ENCODE peak calls at places on chromosomes 2 and 18, in seven cellular contexts. E is H9, A is mesendoderm, H is mesenchymal stem cell, F is H1, Y is IMR-90, Z is trophoblast cell. D is an unnamed sample.

GRCh38 chr18:58977223-58977622 is 112.5 kb downstream of the ZNF532 start:
- DNase-seq in E (no peak), A (no peak), H (no peak), F (no peak), Y (no peak), Z (no peak), D (no peak)

GRCh38 chr18:78632111-78632541 is 347.5 kb upstream of the SALL3 start:
- DNase-seq in E (peak), A (no peak), H (no peak), F (no peak), Y (peak), Z (no peak), D (no peak)

GRCh38 chr2:241827394-241827793 is 18.4 kb downstream of the NEU4 start:
- DNase-seq in E (no peak), A (no peak), H (no peak), F (no peak), Y (no peak), Z (no peak), D (no peak)

GRCh38 chr2:158667969-158668368 is 127.1 kb upstream of the DAPL1 start:
- DNase-seq in E (no peak), A (no peak), H (no peak), F (no peak), Y (no peak), Z (no peak), D (no peak)

GRCh38 chr2:97664636-97664970 is 759 bp upstream of the ACTR1B start:
- DNase-seq in E (no peak), A (peak), H (no peak), F (no peak), Y (no peak), Z (no peak), D (no peak)

GRCh38 chr2:133518646-133519344 is 49.5 kb downstream of the NCKAP5 start:
- DNase-seq in E (no peak), A (no peak), H (no peak), F (no peak), Y (peak), Z (no peak), D (no peak)

GRCh38 chr2:159738509-159739390 is 26.4 kb downstream of the MARCHF7 start:
- DNase-seq in E (no peak), A (peak), H (no peak), F (no peak), Y (no peak), Z (no peak), D (no peak)

GRCh38 chr2:127853667-127854066 is 4.3 kb downstream of the POLR2D start:
- DNase-seq in E (no peak), A (no peak), H (peak), F (no peak), Y (peak), Z (no peak), D (no peak)

GRCh38 chr2:74764429-74765272 is 69.3 kb upstream of the HK2 start:
- DNase-seq in E (no peak), A (no peak), H (peak), F (no peak), Y (peak), Z (peak), D (no peak)

GRCh38 chr2:53715568-53715967 is 52.0 kb upstream of the CHAC2 start:
- DNase-seq in E (no peak), A (no peak), H (peak), F (no peak), Y (no peak), Z (no peak), D (no peak)

DNA sequence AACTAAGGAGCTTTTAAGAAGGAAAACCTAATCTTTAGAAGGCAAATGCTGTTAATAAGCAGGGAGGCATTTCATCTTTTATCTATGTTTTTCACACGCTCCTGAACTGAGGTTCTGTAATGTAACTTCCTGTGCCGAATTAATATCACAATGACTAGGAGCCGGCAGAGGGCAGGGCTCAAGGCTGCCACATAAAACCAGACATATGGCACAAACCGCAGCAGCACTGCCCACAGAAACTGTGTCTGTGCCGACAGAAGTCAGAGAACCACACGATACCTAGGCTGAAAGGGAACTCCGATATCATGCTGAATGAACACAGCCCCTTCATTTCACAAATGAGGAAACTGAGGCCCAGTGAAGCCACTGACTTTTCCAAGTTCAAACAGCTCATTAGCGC is 112.1 kb downstream of the EIPR1 start:
- DNase-seq in E (no peak), A (no peak), H (no peak), F (no peak), Y (no peak), Z (no peak), D (no peak)
- H3K23ac ChIP-seq in E (no peak), A (no peak), H (no peak), F (no peak), Y (no peak), Z (no peak), D (no peak)

DNA sequence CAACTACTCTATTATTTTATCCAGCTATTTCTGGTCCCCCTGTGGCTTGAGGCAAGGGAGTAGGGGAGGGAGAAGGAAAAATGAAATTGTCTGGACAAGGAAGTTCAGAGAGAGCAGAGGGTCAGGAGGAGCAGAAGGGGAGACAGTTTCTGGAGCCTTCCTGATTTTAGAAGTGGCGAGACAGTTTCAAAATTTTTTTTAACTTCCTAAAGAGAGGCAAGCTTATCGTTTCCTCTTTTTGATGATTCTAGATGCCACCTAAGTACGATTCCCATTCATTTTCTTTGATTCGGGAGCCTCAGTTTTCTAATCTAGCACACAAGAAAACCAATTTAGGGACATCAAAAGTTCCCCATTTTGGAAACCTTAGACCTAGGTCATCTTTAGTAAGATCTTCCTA is 96.9 kb upstream of the B3GNT2 start:
- DNase-seq in E (no peak), A (no peak), H (no peak), F (no peak), Y (no peak), Z (no peak), D (no peak)
- H3K23ac ChIP-seq in E (no peak), A (no peak), H (no peak), F (no peak), Y (no peak), Z (no peak), D (no peak)

DNA sequence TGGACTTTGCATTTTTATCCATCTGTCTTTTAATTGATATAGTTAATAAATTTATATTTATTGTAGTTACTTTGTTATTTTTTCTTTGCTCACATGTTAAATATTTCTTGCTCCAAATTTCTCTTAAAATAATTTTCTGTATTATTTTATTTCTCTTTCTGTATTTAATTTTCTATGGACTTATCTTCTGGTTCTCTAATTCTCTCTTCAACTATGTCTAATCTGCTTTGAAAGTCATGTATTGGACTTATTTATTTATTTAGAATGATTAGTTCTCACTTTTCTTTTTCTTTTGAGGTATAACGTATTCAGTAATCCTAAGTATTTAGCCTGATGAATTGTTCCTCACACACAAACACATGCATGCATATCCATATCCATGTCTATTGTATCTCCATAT is 53.1 kb downstream of the ASB1 start:
- DNase-seq in E (no peak), A (no peak), H (no peak), F (no peak), Y (no peak), Z (no peak), D (no peak)
- H3K23ac ChIP-seq in E (no peak), A (no peak), H (no peak), F (no peak), Y (no peak), Z (no peak), D (no peak)

GRCh38 chr18:11095674-11096293 is 53.6 kb downstream of the PIEZO2 start:
- DNase-seq in E (no peak), A (no peak), H (no peak), F (no peak), Y (no peak), Z (no peak), D (no peak)

GRCh38 chr18:11096839-11097750 is 52.3 kb downstream of the PIEZO2 start:
- DNase-seq in E (no peak), A (no peak), H (peak), F (no peak), Y (no peak), Z (no peak), D (no peak)

GRCh38 chr18:11096411-11096810 is 53.0 kb downstream of the PIEZO2 start:
- DNase-seq in E (no peak), A (no peak), H (peak), F (no peak), Y (no peak), Z (no peak), D (no peak)

GRCh38 chr18:11091746-11092145 is 57.6 kb downstream of the PIEZO2 start:
- DNase-seq in E (no peak), A (no peak), H (no peak), F (no peak), Y (no peak), Z (no peak), D (no peak)

GRCh38 chr18:11095211-11095610 is 54.2 kb downstream of the PIEZO2 start:
- DNase-seq in E (no peak), A (no peak), H (no peak), F (no peak), Y (no peak), Z (no peak), D (no peak)
- H3K23ac ChIP-seq in E (no peak), A (no peak), H (no peak), F (no peak), Y (no peak), Z (no peak), D (no peak)

GRCh38 chr2:16135913-16136310 is 195.6 kb downstream of the MYCN start:
- DNase-seq in E (no peak), A (no peak), H (no peak), F (peak), Y (no peak), Z (no peak), D (no peak)
- H3K23ac ChIP-seq in E (no peak), A (no peak), H (no peak), F (no peak), Y (no peak), Z (no peak), D (no peak)

D was measured in neuronal stem cell.